ENCODE peak calls at places on chromosomes 7 and 10, in six cellular contexts. Z, X, A, O, B and U are unnamed samples.

GRCh38 chr10:18738835-18739234 is 79.6 kb downstream of the ARL5B start:
- DNase-seq in X (no peak), Z (no peak), B (no peak), A (no peak), O (no peak), U (no peak)

GRCh38 chr10:117860823-117861222 is 185.9 kb downstream of the RAB11FIP2 start:
- DNase-seq in X (no peak), Z (no peak), O (no peak), B (peak; percentile 23), A (no peak), U (no peak)

GRCh38 chr7:20141666-20142065 is 75.5 kb downstream of the MACC1 start:
- DNase-seq in X (no peak), A (no peak), B (peak; percentile 48), O (no peak), Z (no peak), U (peak; percentile 8)

GRCh38 chr7:156592124-156592884 is 48.3 kb upstream of the RNF32 start:
- DNase-seq in Z (no peak), X (no peak), A (no peak), B (no peak), O (no peak), U (no peak)

GRCh38 chr10:19659920-19660655 is 156.1 kb upstream of the PLXDC2 start:
- DNase-seq in O (no peak), B (peak; percentile 39), X (no peak), Z (no peak), A (no peak), U (no peak)

GRCh38 chr7:131431289-131431688 is 103.6 kb downstream of the MKLN1 start:
- DNase-seq in Z (peak; percentile 26), A (no peak), O (no peak), B (peak; percentile 92), X (no peak), U (no peak)

GRCh38 chr7:20624666-20625385 is 9.4 kb downstream of the ABCB5 start:
- DNase-seq in X (no peak), Z (no peak), B (no peak), A (no peak), O (no peak), U (no peak)

GRCh38 chr10:130484131-130484911 is 348.1 kb downstream of the GLRX3 start:
- DNase-seq in O (no peak), B (no peak), A (no peak), Z (no peak), X (no peak), U (no peak)

GRCh38 chr7:148261523-148261922 is 329.0 kb upstream of the C7orf33 start:
- DNase-seq in B (no peak), A (no peak), O (no peak), X (no peak), Z (no peak), U (no peak)

GRCh38 chr7:1842321-1843221 is 172.5 kb downstream of the ELFN1 start:
- DNase-seq in Z (no peak), A (no peak), O (peak; percentile 59), B (no peak), X (no peak), U (no peak)

GRCh38 chr7:150357771-150358427 is 10.7 kb upstream of the REPIN1 start:
- DNase-seq in A (no peak), B (no peak), O (peak; percentile 50), X (no peak), Z (no peak), U (no peak)